ENCODE peak calls at places on chromosomes 12 and 14, in four cellular contexts. W is CD4-positive, alpha-beta T cell; T is GM12864; D is body of pancreas. V is an unnamed sample.

GRCh38 chr12:33614630-33615029 is 175.0 kb upstream of the SYT10 start:
- DNase-seq in W (no peak), T (no peak), D (no peak), V (no peak)

GRCh38 chr12:20369164-20370000 is 1.0 kb downstream of the PDE3A start:
- DNase-seq in W (no peak), T (no peak), D (peak), V (peak)

GRCh38 chr12:6554990-6555691 is 701 bp downstream of the IFFO1 start:
- DNase-seq in W (no peak), T (no peak), D (no peak), V (peak)

GRCh38 chr12:108630481-108631207 is 3.0 kb downstream of the SELPLG start:
- DNase-seq in D (no peak), T (no peak), W (no peak), V (no peak)

GRCh38 chr12:44847888-44848770 is 28.0 kb downstream of the NELL2 start:
- DNase-seq in T (peak), W (peak), D (no peak), V (peak)

GRCh38 chr14:94562941-94563883 is 2.0 kb downstream of the SERPINA4 start:
- DNase-seq in T (no peak), D (peak), W (no peak), V (no peak)

GRCh38 chr12:97940629-97941028 is 478.0 kb downstream of the RMST start:
- DNase-seq in T (no peak), W (no peak), D (no peak), V (no peak)

GRCh38 chr12:51635371-51635770 is 44.3 kb downstream of the SCN8A start:
- DNase-seq in D (no peak), W (no peak), T (no peak), V (no peak)

GRCh38 chr12:132444957-132445883 is 44.7 kb upstream of the FBRSL1 start:
- DNase-seq in D (no peak), T (peak), W (peak), V (peak)

GRCh38 chr12:104689630-104690029 is 232.9 kb downstream of the CHST11 start:
- DNase-seq in D (no peak), W (no peak), T (no peak), V (no peak)

GRCh38 chr12:29343022-29343799 is 37.8 kb downstream of the ERGIC2 start:
- DNase-seq in D (no peak), T (no peak), W (no peak), V (no peak)

DNA sequence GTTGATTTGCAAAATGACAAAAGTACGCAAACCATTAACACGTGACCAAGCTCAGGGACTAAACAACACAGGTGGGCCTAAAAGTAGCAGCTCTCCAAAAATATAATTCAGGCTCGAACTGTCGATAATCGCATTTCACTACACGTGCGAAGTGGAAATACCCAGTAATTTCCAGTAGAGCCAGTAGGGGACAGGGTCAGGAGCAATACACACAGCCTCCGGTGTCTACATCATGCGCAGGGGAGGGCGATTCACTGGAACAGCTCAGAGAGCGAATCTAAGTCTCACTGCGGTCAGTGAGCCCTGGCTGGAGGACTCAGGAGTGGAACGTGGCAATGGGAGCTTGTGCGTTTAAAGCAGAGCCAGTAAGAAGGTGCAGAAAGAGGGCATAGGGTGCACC is 40.4 kb downstream of the SETD3 start:
- DNase-seq in W (no peak), T (no peak), D (no peak), V (no peak)
- TF ChIP-seq CTCF in W (no peak), T (no peak), D (no peak), V (no peak)

DNA sequence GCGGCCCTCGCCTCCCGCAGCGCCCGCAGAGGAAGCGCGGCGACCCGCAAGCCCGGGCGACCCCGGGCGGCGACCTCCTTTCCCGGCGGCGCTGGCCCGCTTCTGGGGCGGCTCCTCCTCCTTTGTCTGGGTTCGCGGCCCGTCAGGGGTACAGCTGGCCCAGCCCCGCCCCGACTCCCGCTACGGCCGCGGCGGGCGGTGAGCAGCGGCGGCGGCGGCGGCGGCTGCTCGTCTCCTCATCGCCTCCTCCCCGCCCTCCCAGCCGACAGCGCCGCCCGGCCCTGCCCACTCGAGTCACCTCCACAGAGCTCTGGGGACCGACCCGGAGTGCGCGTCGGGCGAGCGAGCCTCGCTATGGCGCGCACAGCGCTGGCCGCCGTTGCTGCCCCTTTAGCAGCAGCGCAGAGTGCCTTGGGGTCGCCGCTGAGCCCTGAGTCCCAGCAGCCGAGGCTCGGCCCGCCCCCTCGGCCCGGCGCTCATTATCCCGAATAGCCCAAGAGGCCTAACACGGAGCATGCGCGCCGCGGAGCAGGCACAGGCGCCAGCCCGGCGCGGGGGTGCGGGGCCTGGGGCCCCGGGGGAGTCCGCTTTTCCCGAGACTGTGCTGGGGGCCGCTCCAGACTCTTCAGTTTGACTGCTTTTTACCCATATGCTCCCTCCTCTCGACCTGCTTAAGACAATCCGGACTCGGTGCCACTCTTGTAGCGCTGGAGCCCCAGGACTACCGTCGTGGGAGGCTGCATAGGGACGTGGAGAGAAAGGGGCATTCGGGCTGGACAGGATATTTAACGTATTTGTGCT is at the start of gene SOS2:
- DNase-seq in D (peak), T (no peak), W (peak), V (peak)
- TF ChIP-seq CTCF in D (no peak), T (no peak), W (no peak), V (no peak)

GRCh38 chr12:92408072-92408900 is 262.6 kb upstream of the BTG1 start:
- DNase-seq in W (peak), T (no peak), D (no peak), V (peak)
- TF ChIP-seq CTCF in W (no peak), T (peak), D (no peak), V (peak)

GRCh38 chr12:110449799-110450497 is at the start of gene ARPC3:
- DNase-seq in T (peak), D (peak), W (peak), V (peak)
- TF ChIP-seq CTCF in T (peak), D (peak), W (peak), V (peak)

GRCh38 chr14:62378057-62378456 is 615.8 kb downstream of the SNAPC1 start:
- DNase-seq in T (no peak), W (no peak), D (no peak), V (no peak)
- TF ChIP-seq CTCF in T (no peak), W (no peak), D (no peak), V (no peak)

V was measured in GM10248.